ENCODE peak calls at places on chromosome 21, in four cellular contexts. S, G, Y and H are unnamed samples.

GRCh38 chr21:35475768-35476167 is 426.7 kb upstream of the RUNX1 start:
- DNase-seq in G (no peak), Y (no peak), S (peak; percentile 75), H (peak; percentile 5)

GRCh38 chr21:46416551-46416950 is 42.1 kb upstream of the DIP2A start:
- DNase-seq in S (no peak), Y (no peak), G (no peak), H (no peak)

GRCh38 chr21:27476696-27477095 is 509.8 kb upstream of the ADAMTS5 start:
- DNase-seq in G (no peak), S (peak; percentile 62), Y (no peak), H (no peak)

GRCh38 chr21:42238185-42238934 is 19.4 kb downstream of the ABCG1 start:
- DNase-seq in S (no peak), Y (no peak), G (no peak), H (peak; percentile 65)

GRCh38 chr21:25421327-25422028 is 185.8 kb downstream of the MRPL39 start:
- DNase-seq in Y (peak; percentile 14), G (no peak), S (peak; percentile 68), H (peak; percentile 84)

GRCh38 chr21:26388731-26389231 is 184.3 kb downstream of the CYYR1 start:
- DNase-seq in S (peak; percentile 38), G (no peak), Y (peak; percentile 41), H (no peak)

GRCh38 chr21:27060190-27060589 is 93.3 kb upstream of the ADAMTS5 start:
- DNase-seq in Y (no peak), G (no peak), S (peak; percentile 82), H (no peak)

GRCh38 chr21:25836396-25836795 is 101.6 kb downstream of the GABPA start:
- DNase-seq in G (no peak), Y (no peak), S (no peak), H (no peak)

GRCh38 chr21:36491191-36491916 is 11.4 kb upstream of the CLDN14 start:
- DNase-seq in G (no peak), Y (no peak), S (no peak), H (no peak)

GRCh38 chr21:46109251-46110221 is 11.6 kb downstream of the COL6A2 start:
- DNase-seq in Y (no peak), S (no peak), G (no peak), H (no peak)

GRCh38 chr21:28632718-28633408 is 359.8 kb downstream of the LTN1 start:
- DNase-seq in Y (no peak), S (peak; percentile 83), G (no peak), H (no peak)

GRCh38 chr21:43362306-43362927 is 64.5 kb downstream of the SIK1 start:
- DNase-seq in G (no peak), S (peak; percentile 86), Y (no peak), H (peak; percentile 90)

GRCh38 chr21:16330340-16331319 is 600.8 kb downstream of the USP25 start:
- DNase-seq in S (peak; percentile 75), Y (peak; percentile 76), G (peak; percentile 4), H (peak; percentile 9)

GRCh38 chr21:39715804-39716397 is 29.1 kb upstream of the IGSF5 start:
- DNase-seq in S (peak; percentile 32), Y (peak; percentile 36), G (peak; percentile 28), H (peak; percentile 68)

GRCh38 chr21:35924714-35925301 is 135.5 kb downstream of the SETD4 start:
- DNase-seq in Y (peak; percentile 21), S (peak; percentile 96), G (no peak), H (peak; percentile 21)

GRCh38 chr21:26194326-26194725 is 23.8 kb upstream of the APP start:
- DNase-seq in G (no peak), S (no peak), Y (no peak), H (no peak)

GRCh38 chr21:46001821-46002681 is 20.5 kb downstream of the COL6A1 start:
- DNase-seq in G (no peak), S (no peak), Y (no peak), H (no peak)

GRCh38 chr21:42777064-42777756 is 102.1 kb downstream of the WDR4 start:
- DNase-seq in G (no peak), S (no peak), Y (no peak), H (no peak)

GRCh38 chr21:36820176-36821031 is 121.5 kb downstream of the SIM2 start:
- DNase-seq in S (no peak), G (no peak), Y (no peak), H (no peak)

GRCh38 chr21:25929859-25930520 is 195.2 kb downstream of the GABPA start:
- DNase-seq in S (peak; percentile 76), G (no peak), Y (no peak), H (no peak)

GRCh38 chr21:42010507-42011493 is 640 bp upstream of the ZBTB21 start:
- DNase-seq in Y (no peak), G (no peak), S (no peak), H (peak; percentile 27)

GRCh38 chr21:41029573-41029972 is 138.4 kb upstream of the BACE2 start:
- DNase-seq in S (no peak), Y (no peak), G (no peak), H (no peak)

GRCh38 chr21:42663860-42664535 is 10.6 kb downstream of the PDE9A start:
- DNase-seq in S (no peak), Y (no peak), G (no peak), H (no peak)

GRCh38 chr21:15003463-15004135 is 61.2 kb downstream of the NRIP1 start:
- DNase-seq in G (no peak), S (no peak), Y (no peak), H (peak; percentile 22)

GRCh38 chr21:46347203-46347550 is 23.2 kb downstream of the PCNT start:
- DNase-seq in Y (no peak), G (no peak), S (no peak), H (no peak)

GRCh38 chr21:42164064-42164789 is 54.7 kb upstream of the ABCG1 start:
- DNase-seq in G (peak; percentile 29), S (no peak), Y (peak; percentile 24), H (peak; percentile 78)

GRCh38 chr21:25342811-25343210 is 264.5 kb downstream of the MRPL39 start:
- DNase-seq in Y (no peak), G (no peak), S (peak; percentile 36), H (no peak)

GRCh38 chr21:46168238-46168637 is 12.9 kb upstream of the FTCD start:
- DNase-seq in S (no peak), Y (no peak), G (no peak), H (no peak)

GRCh38 chr21:36422279-36423098 is 37.3 kb downstream of the CHAF1B start:
- DNase-seq in Y (peak; percentile 71), S (peak; percentile 71), G (peak; percentile 34), H (peak; percentile 59)

GRCh38 chr21:29351691-29352090 is 53.0 kb downstream of the BACH1 start:
- DNase-seq in Y (no peak), S (peak; percentile 91), G (no peak), H (no peak)

GRCh38 chr21:18478513-18478912 is 74.9 kb upstream of the TMPRSS15 start:
- DNase-seq in G (no peak), S (no peak), Y (no peak), H (no peak)

GRCh38 chr21:14956826-14957225 is 108.0 kb downstream of the NRIP1 start:
- DNase-seq in G (no peak), S (peak; percentile 85), Y (no peak), H (no peak)

GRCh38 chr21:15330872-15331271 is 266.1 kb upstream of the NRIP1 start:
- DNase-seq in S (no peak), G (no peak), Y (no peak), H (no peak)

GRCh38 chr21:46394819-46395152 is 63.9 kb upstream of the DIP2A start:
- DNase-seq in S (no peak), Y (no peak), G (no peak), H (no peak)

GRCh38 chr21:31780944-31781343 is 49.0 kb upstream of the SCAF4 start:
- DNase-seq in G (peak; percentile 47), Y (peak; percentile 10), S (no peak), H (no peak)
- TF ChIP-seq CTCF in G (peak; percentile 54), Y (peak; percentile 27), S (no peak), H (no peak)

GRCh38 chr21:31457675-31458074 is 113.6 kb upstream of the TIAM1 start:
- DNase-seq in Y (peak; percentile 1), G (no peak), S (no peak), H (no peak)
- TF ChIP-seq CTCF in Y (no peak), G (peak; percentile 53), S (no peak), H (no peak)

GRCh38 chr21:23743821-23744220 is 1863.5 kb downstream of the MRPL39 start:
- DNase-seq in Y (no peak), G (no peak), S (no peak), H (no peak)

DNA sequence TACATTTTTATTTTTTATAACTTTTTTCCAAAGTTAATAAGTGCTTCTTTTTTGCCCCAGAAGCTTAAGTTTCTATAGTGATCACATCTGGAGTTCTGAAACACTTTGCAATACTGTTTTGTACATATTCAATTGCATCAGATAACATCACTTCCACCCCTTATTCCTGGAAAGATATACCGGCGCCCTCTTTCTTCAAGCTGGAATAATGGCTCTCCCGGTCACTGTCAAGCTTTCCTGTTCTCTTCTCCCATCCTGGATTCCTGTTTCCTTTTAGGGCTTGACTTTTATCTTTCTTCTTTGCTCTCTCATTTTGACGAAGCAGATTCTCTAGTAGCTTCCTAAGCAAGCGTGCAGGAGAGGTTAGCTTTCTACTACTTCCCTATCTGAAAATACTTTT is 1866.8 kb downstream of the MRPL39 start:
- DNase-seq in S (no peak), Y (no peak), G (no peak), H (no peak)
- TF ChIP-seq CTCF in S (no peak), Y (no peak), G (no peak), H (no peak)

GRCh38 chr21:34362670-34363069 is 1.1 kb upstream of the KCNE2 start:
- DNase-seq in S (no peak), Y (no peak), G (no peak), H (no peak)

GRCh38 chr21:34363733-34364132 is at the start of gene KCNE2:
- DNase-seq in Y (no peak), G (no peak), S (no peak), H (no peak)

GRCh38 chr21:34360488-34361241 is 3.1 kb upstream of the KCNE2 start:
- DNase-seq in S (no peak), Y (no peak), G (no peak), H (no peak)

GRCh38 chr21:34364921-34365320 is 1.1 kb downstream of the KCNE2 start:
- DNase-seq in Y (no peak), S (no peak), G (no peak), H (no peak)

GRCh38 chr21:34362136-34362444 is 1.7 kb upstream of the KCNE2 start:
- DNase-seq in G (no peak), Y (no peak), S (no peak), H (no peak)
- TF ChIP-seq CTCF in G (no peak), Y (no peak), S (no peak), H (peak; percentile 53)

GRCh38 chr21:38171723-38172344 is 85.0 kb upstream of the KCNJ15 start:
- DNase-seq in G (no peak), Y (peak; percentile 41), S (peak; percentile 45), H (no peak)
- TF ChIP-seq CTCF in G (no peak), Y (no peak), S (peak; percentile 11), H (no peak)

GRCh38 chr21:38333290-38334272 is 76.8 kb downstream of the KCNJ15 start:
- DNase-seq in G (no peak), Y (no peak), S (no peak), H (no peak)
- TF ChIP-seq CTCF in G (no peak), Y (no peak), S (peak; percentile 42), H (no peak)